ENCODE peak calls at places on chromosomes 11 and 22, in four cellular contexts. I is CD4-positive, alpha-beta memory T cell; U is EH; O is amniotic stem cell. T is an unnamed sample.
A peak's percentile ranks its signal among the peaks of the same experiment; 100 is the strongest.

GRCh38 chr11:75714211-75714610 is 3.4 kb upstream of the MOGAT2 start:
- DNase-seq in O (no peak), U (no peak), I (no peak), T (no peak)

GRCh38 chr11:93209476-93209875 is 11.7 kb upstream of the SLC36A4 start:
- DNase-seq in I (no peak), O (no peak), U (no peak), T (no peak)

GRCh38 chr11:12259956-12260355 is 117.4 kb upstream of the PARVA start:
- DNase-seq in O (no peak), I (no peak), U (no peak), T (no peak)

GRCh38 chr11:88478136-88478785 is 140.7 kb upstream of the CTSC start:
- DNase-seq in U (peak; percentile 32), O (no peak), I (no peak), T (no peak)

GRCh38 chr11:96333076-96333744 is 9.8 kb downstream of the MAML2 start:
- DNase-seq in I (no peak), O (no peak), U (peak; percentile 83), T (no peak)

GRCh38 chr11:57459112-57460016 is 964 bp upstream of the RTN4RL2 start:
- DNase-seq in O (no peak), I (peak; percentile 22), U (no peak), T (no peak)

GRCh38 chr11:1564535-1565172 is 7.4 kb downstream of the DUSP8 start:
- DNase-seq in O (no peak), I (no peak), U (peak; percentile 95), T (peak; percentile 59)

GRCh38 chr11:116233581-116233980 is 539.2 kb downstream of the BUD13 start:
- DNase-seq in U (no peak), O (no peak), I (no peak), T (no peak)

GRCh38 chr11:10415817-10416392 is 39.2 kb upstream of the AMPD3 start:
- DNase-seq in U (no peak), O (no peak), I (no peak), T (no peak)

GRCh38 chr22:39617761-39618757 is 47.5 kb downstream of the CACNA1I start:
- DNase-seq in O (no peak), I (no peak), U (no peak), T (no peak)

GRCh38 chr22:48492371-48493320 is 1335.0 kb downstream of the BRD1 start:
- DNase-seq in O (peak; percentile 27), I (no peak), U (peak; percentile 65), T (peak; percentile 37)

GRCh38 chr22:24376606-24377005 is 50.8 kb upstream of the ADORA2A start:
- DNase-seq in O (no peak), U (no peak), I (no peak), T (no peak)

GRCh38 chr11:68354181-68354872 is 41.9 kb downstream of the LRP5 start:
- DNase-seq in U (peak; percentile 99), O (peak; percentile 83), I (no peak), T (no peak)

GRCh38 chr22:21589415-21589814 is 21.9 kb downstream of the UBE2L3 start:
- DNase-seq in O (no peak), I (no peak), U (no peak), T (no peak)

GRCh38 chr11:64255135-64256128 is 4.1 kb downstream of the PLCB3 start:
- DNase-seq in O (no peak), I (no peak), U (no peak), T (no peak)

GRCh38 chr11:83097671-83098070 is 26.0 kb upstream of the RAB30 start:
- DNase-seq in I (no peak), O (no peak), U (peak; percentile 35), T (no peak)

GRCh38 chr11:117604349-117604995 is 192.5 kb downstream of the DSCAML1 start:
- DNase-seq in I (no peak), O (no peak), U (peak; percentile 37), T (no peak)

GRCh38 chr11:73085189-73085875 is 56.8 kb downstream of the FCHSD2 start:
- DNase-seq in U (peak; percentile 32), O (no peak), I (no peak), T (no peak)

GRCh38 chr11:11069741-11070550 is 212.1 kb upstream of the ZBED5 start:
- DNase-seq in O (no peak), I (no peak), U (no peak), T (no peak)

GRCh38 chr11:44381261-44381660 is 71.3 kb upstream of the ALX4 start:
- DNase-seq in I (no peak), O (no peak), U (no peak), T (no peak)

GRCh38 chr22:49838771-49839717 is 11.4 kb upstream of the BRD1 start:
- DNase-seq in O (no peak), I (peak; percentile 95), U (no peak), T (no peak)

GRCh38 chr11:35615911-35616900 is 2.1 kb upstream of the FJX1 start:
- DNase-seq in I (peak; percentile 35), O (peak; percentile 67), U (peak; percentile 73), T (no peak)

GRCh38 chr11:79101736-79102135 is 339.1 kb downstream of the TENM4 start:
- DNase-seq in O (no peak), I (no peak), U (no peak), T (no peak)

GRCh38 chr22:32789797-32790620 is 11.5 kb upstream of the TIMP3 start:
- DNase-seq in O (no peak), I (no peak), U (no peak), T (no peak)

GRCh38 chr11:48094643-48095339 is 114.4 kb downstream of the PTPRJ start:
- DNase-seq in U (no peak), I (no peak), O (no peak), T (no peak)

GRCh38 chr11:123194308-123195181 is 503 bp downstream of the CLMP start:
- DNase-seq in O (no peak), I (no peak), U (peak; percentile 66), T (peak; percentile 11)

GRCh38 chr22:36816635-36817428 is at the start of gene PVALB:
- DNase-seq in U (peak; percentile 21), O (no peak), I (no peak), T (no peak)

T was measured in progenitor cell of endocrine pancreas.